ENCODE peak calls at places on chromosome 21, in six cellular contexts. A, L, M, C, J and E are unnamed samples.

GRCh38 chr21:25421327-25422028 is 185.8 kb downstream of the MRPL39 start:
- DNase-seq in A (peak), L (peak), M (no peak), C (no peak), J (peak), E (peak)

GRCh38 chr21:34545079-34545884 is 33.3 kb upstream of the KCNE1 start:
- DNase-seq in A (peak), L (no peak), M (no peak), C (no peak), J (peak), E (peak)

GRCh38 chr21:14773777-14774345 is 227.7 kb upstream of the SAMSN1 start:
- DNase-seq in A (peak), L (no peak), M (no peak), C (peak), J (no peak), E (peak)

GRCh38 chr21:37259426-37259825 is 7.7 kb downstream of the VPS26C start:
- DNase-seq in A (no peak), L (no peak), M (no peak), C (no peak), J (no peak), E (no peak)

GRCh38 chr21:15825699-15826098 is 95.9 kb downstream of the USP25 start:
- DNase-seq in A (no peak), L (no peak), M (no peak), C (no peak), J (no peak), E (no peak)

GRCh38 chr21:37414292-37415253 is 48.0 kb downstream of the DYRK1A start:
- DNase-seq in A (no peak), L (no peak), M (no peak), C (no peak), J (no peak), E (no peak)

GRCh38 chr21:38831526-38832467 is 26.1 kb downstream of the ETS2 start:
- DNase-seq in A (no peak), L (peak), M (peak), C (no peak), J (peak), E (no peak)

GRCh38 chr21:28084951-28085350 is 907.7 kb downstream of the LTN1 start:
- DNase-seq in A (no peak), L (no peak), M (no peak), C (no peak), J (no peak), E (no peak)

GRCh38 chr21:17387030-17387617 is 125.7 kb upstream of the CXADR start:
- DNase-seq in A (peak), L (peak), M (no peak), C (no peak), J (peak), E (peak)

GRCh38 chr21:28639742-28640141 is 352.9 kb downstream of the LTN1 start:
- DNase-seq in A (no peak), L (no peak), M (no peak), C (no peak), J (peak), E (no peak)